ENCODE peak calls at places on chromosomes 13 and 19, in ten cellular contexts. M is PC-3; S is naive thymus-derived CD4-positive, alpha-beta T cell; B is GM23338; X is neuronal stem cell; E is cardiac muscle cell; K is aorta; P is heart left ventricle; Q is tibial artery; T is mucosa of descending colon. Y is an unnamed sample. For H3K4me1 and H3K36me3, the result is how much of the 10 kb centered on the place peaks cover.

GRCh38 chr19:6587093-6587820 is 3.7 kb downstream of the CD70 start:
- DNase-seq in M (no peak), S (no peak), B (peak), X (no peak), E (peak), K (no peak), P (no peak), Q (no peak), T (peak), Y (no peak)

GRCh38 chr19:33052352-33052972 is 12.2 kb downstream of the RHPN2 start:
- DNase-seq in M (peak), S (no peak), B (no peak), X (no peak), E (peak), K (no peak), P (no peak), Q (no peak), T (peak), Y (no peak)

GRCh38 chr19:12665281-12665573 is 1.3 kb downstream of the MAN2B1 start:
- DNase-seq in M (no peak), S (no peak), B (no peak), X (no peak), E (no peak), K (peak), P (peak), Q (peak), T (no peak), Y (peak)

GRCh38 chr19:38781058-38781457 is 7.7 kb upstream of the LGALS7 start:
- DNase-seq in M (no peak), S (no peak), B (no peak), X (no peak), E (peak), K (no peak), P (no peak), Q (no peak), T (no peak), Y (no peak)

GRCh38 chr13:32017449-32017848 is 14.1 kb upstream of the FRY start:
- DNase-seq in M (no peak), S (no peak), B (no peak), X (no peak), E (no peak), K (no peak), P (no peak), Q (no peak), T (no peak), Y (no peak)

GRCh38 chr13:22793598-22794134 is 387.1 kb upstream of the SGCG start:
- DNase-seq in M (no peak), S (no peak), B (peak), X (no peak), E (no peak), K (no peak), P (no peak), Q (no peak), T (peak), Y (no peak)

GRCh38 chr13:28347456-28348371 is 147.2 kb downstream of the FLT1 start:
- DNase-seq in M (peak), S (no peak), B (no peak), X (no peak), E (no peak), K (no peak), P (no peak), Q (no peak), T (no peak), Y (no peak)

GRCh38 chr13:112825071-112825470 is 135.2 kb downstream of the ATP11A start:
- DNase-seq in M (no peak), S (no peak), B (no peak), X (no peak), E (no peak), K (no peak), P (no peak), Q (no peak), T (no peak), Y (no peak)

GRCh38 chr19:39199025-39199424 is 2.3 kb downstream of the NCCRP1 start:
- DNase-seq in M (no peak), S (no peak), B (no peak), X (no peak), E (peak), K (no peak), P (no peak), Q (no peak), T (no peak), Y (no peak)

DNA sequence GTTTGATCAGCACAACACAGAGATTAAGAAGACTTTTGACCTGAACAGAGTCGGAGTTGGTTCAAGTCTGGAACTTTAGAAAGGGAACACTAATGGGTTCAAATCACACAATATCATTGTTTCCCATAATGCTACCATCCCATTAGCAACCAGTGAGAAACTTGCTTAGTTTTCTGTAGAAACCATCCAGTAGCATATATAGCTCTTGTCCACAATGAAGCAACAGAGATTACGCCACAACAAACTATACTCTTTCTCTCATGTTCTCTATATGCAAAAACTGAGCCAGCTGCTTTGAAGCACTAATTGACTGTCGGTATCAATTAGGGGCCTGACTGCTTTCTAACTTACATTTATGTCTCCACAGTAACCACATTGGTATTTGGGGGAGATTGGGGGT is 376.9 kb upstream of the SPRY2 start:
- DNase-seq in M (no peak), S (no peak), B (no peak), X (no peak), E (peak), K (no peak), P (no peak), Q (no peak), T (no peak), Y (no peak)
- H3K4me1 ChIP-seq in M (under half), S (under half), B (under half), X (under half), E (under half), K (under half), P (under half), Q (under half), T (under half), Y (under half)

GRCh38 chr13:42218576-42218975 is 53.4 kb upstream of the AKAP11 start:
- DNase-seq in M (no peak), S (no peak), B (no peak), X (no peak), E (no peak), K (peak), P (no peak), Q (no peak), T (no peak), Y (no peak)
- H3K36me3 ChIP-seq in M (under half), S (under half), B (under half), X (under half), E (under half), K (under half), P (half or more), Q (under half), T (under half), Y (half or more)

GRCh38 chr19:375395-376110 is 31.0 kb upstream of the MIER2 start:
- DNase-seq in M (no peak), S (no peak), B (no peak), X (no peak), E (no peak), K (peak), P (no peak), Q (no peak), T (no peak), Y (no peak)

GRCh38 chr19:377801-378581 is 31.0 kb downstream of the C2CD4C start:
- DNase-seq in M (no peak), S (no peak), B (no peak), X (no peak), E (no peak), K (peak), P (no peak), Q (no peak), T (no peak), Y (no peak)

GRCh38 chr19:376111-376470 is 31.5 kb upstream of the MIER2 start:
- DNase-seq in M (no peak), S (no peak), B (no peak), X (no peak), E (no peak), K (no peak), P (no peak), Q (no peak), T (no peak), Y (no peak)

GRCh38 chr19:379796-380195 is 29.2 kb downstream of the C2CD4C start:
- DNase-seq in M (no peak), S (no peak), B (no peak), X (no peak), E (no peak), K (peak), P (no peak), Q (no peak), T (no peak), Y (no peak)

GRCh38 chr19:378706-379105 is 30.2 kb downstream of the C2CD4C start:
- DNase-seq in M (no peak), S (no peak), B (no peak), X (no peak), E (no peak), K (peak), P (no peak), Q (no peak), T (no peak), Y (no peak)
- H3K4me1 ChIP-seq in M (under half), S (under half), B (under half), X (under half), E (under half), K (under half), P (under half), Q (under half), T (under half), Y (under half)

GRCh38 chr19:49977111-49977510 is 16.1 kb upstream of the SIGLEC11 start:
- DNase-seq in M (no peak), S (no peak), B (no peak), X (no peak), E (no peak), K (no peak), P (no peak), Q (no peak), T (no peak), Y (no peak)
- H3K36me3 ChIP-seq in M (under half), S (half or more), B (under half), X (under half), E (under half), K (under half), P (half or more), Q (half or more), T (under half), Y (under half)

GRCh38 chr13:77299587-77299986 is 27.3 kb downstream of the MYCBP2 start:
- DNase-seq in M (no peak), S (no peak), B (no peak), X (no peak), E (no peak), K (no peak), P (no peak), Q (no peak), T (no peak), Y (no peak)
- H3K4me1 ChIP-seq in M (under half), S (under half), B (under half), X (under half), E (under half), K (under half), P (under half), Q (under half), T (under half), Y (under half)

DNA sequence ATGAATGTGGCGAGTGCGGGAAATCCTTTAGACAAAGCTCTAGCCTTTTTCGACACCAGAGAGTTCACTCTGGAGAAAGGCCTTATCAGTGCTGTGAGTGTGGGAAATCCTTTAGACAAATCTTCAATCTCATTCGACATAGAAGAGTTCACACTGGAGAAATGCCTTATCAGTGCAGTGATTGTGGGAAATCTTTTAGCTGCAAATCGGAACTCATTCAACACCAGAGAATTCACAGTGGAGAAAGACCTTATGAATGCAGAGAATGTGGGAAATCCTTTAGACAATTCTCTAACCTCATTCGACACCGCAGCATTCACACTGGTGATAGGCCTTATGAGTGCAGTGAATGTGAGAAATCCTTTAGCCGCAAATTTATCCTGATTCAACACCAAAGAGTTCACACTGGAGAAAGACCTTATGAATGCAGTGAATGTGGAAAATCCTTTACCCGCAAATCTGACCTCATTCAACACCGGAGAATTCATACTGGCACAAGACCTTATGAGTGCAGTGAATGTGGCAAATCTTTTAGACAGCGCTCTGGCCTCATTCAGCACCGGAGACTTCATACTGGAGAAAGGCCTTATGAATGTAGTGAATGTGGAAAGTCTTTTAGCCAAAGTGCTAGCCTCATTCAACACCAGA is 5.7 kb downstream of the ZNF551 start:
- DNase-seq in M (no peak), S (no peak), B (no peak), X (no peak), E (no peak), K (no peak), P (no peak), Q (no peak), T (no peak), Y (no peak)
- H3K36me3 ChIP-seq in M (half or more), S (half or more), B (half or more), X (half or more), E (under half), K (under half), P (half or more), Q (half or more), T (under half), Y (under half)

DNA sequence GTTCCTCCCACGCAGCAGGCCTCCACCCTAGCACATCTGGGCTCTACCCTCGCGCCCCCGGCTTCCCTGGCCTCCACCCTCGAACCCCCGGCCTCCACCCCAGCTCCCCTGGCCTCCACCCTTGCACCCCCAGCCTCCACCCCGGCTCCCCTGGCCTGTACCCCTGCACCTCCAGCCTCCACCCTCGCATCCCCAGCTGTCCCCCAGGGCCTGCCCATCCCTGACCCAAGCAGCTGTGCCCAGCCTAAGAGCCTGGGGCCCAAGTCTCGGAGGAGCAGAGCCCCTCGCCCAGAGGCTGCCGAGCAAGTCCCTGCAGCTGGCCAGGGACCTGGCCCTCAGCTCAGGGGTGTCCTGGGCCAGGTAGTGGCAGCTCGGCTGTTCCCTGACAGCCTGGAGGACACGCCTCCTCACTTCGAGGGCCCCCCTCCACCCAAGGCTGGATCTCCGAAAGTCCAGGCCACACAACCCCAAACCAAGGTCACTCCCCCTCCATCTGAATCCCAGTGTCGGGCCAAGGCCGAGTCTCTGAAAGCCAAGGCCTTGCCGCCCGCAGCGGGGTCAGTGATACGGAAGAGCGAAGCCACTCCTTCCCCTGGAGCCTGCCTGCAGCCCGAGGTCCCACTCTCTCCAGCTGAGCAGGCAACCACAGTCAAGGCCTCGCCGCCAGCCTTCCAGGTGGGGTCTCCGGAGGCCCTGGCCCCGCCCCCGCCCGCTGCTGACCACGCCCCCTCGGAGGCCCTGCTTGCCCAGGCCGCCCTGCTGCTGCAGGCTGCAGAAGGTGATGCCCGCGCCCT is 7.9 kb upstream of the ARHGAP33 start:
- DNase-seq in M (no peak), S (no peak), B (peak), X (no peak), E (no peak), K (no peak), P (no peak), Q (no peak), T (no peak), Y (no peak)
- H3K4me1 ChIP-seq in M (under half), S (under half), B (under half), X (under half), E (under half), K (under half), P (under half), Q (under half), T (under half), Y (under half)

DNA sequence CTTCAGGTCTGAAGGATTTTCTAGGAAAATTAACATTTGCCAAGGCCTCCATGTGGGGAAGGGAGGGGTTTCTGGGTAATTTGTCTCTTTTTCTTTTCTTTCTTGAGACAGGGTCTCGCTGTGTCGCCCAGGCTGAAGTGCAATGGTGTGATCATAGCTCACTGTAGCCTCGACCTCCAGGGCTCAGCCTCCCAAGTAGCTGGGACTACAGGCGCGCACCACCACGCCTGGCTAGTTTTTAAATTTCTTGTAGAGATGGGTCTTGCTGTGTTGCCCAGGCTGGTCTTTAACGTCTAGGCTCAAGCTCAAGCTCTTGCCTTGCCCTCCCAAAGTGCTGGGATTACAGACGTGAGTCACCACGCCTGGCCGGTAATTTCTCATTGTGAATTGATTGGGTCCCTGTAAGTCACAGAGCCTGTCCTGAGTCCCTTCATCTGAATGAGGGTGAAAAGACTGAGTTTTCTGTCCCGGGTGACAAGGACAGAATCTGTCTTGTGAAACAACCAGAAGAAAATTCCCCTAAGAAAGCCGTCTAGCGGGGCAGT is 10.0 kb upstream of the SPC24 start:
- DNase-seq in M (no peak), S (no peak), B (no peak), X (no peak), E (peak), K (no peak), P (no peak), Q (no peak), T (no peak), Y (no peak)
- H3K36me3 ChIP-seq in M (under half), S (under half), B (under half), X (under half), E (under half), K (under half), P (half or more), Q (half or more), T (under half), Y (under half)